ENCODE peak calls at places on chromosomes 5 and 9, in seven cellular contexts. C is upper lobe of left lung, O is suprapubic skin, G is tibial nerve, K is stomach, R is GM12878, X is breast epithelium. P is an unnamed sample.

GRCh38 chr5:140106805-140107311 is 7.1 kb upstream of the PURA start:
- DNase-seq in C (no peak), O (no peak), G (no peak), K (no peak), R (no peak), X (no peak), P (no peak)

GRCh38 chr5:154370730-154371334 is 75.0 kb upstream of the SAP30L start:
- DNase-seq in C (no peak), O (no peak), G (no peak), K (no peak), R (no peak), X (no peak), P (no peak)

GRCh38 chr5:26669523-26669922 is 368.9 kb downstream of the CDH9 start:
- DNase-seq in C (no peak), O (no peak), G (no peak), K (no peak), R (no peak), X (no peak), P (no peak)

GRCh38 chr5:159444441-159445082 is 114.3 kb upstream of the IL12B start:
- DNase-seq in C (no peak), O (no peak), G (peak), K (no peak), R (no peak), X (no peak), P (no peak)

GRCh38 chr9:32707326-32707725 is 71.9 kb upstream of the TAF1L start:
- DNase-seq in C (no peak), O (no peak), G (no peak), K (no peak), R (no peak), X (no peak), P (no peak)

GRCh38 chr9:127916665-127917581 is at the start of gene ST6GALNAC4:
- DNase-seq in C (peak), O (peak), G (peak), K (peak), R (no peak), X (peak), P (peak)

GRCh38 chr5:16913187-16913839 is 22.8 kb downstream of the MYO10 start:
- DNase-seq in C (no peak), O (no peak), G (no peak), K (peak), R (no peak), X (peak), P (no peak)

GRCh38 chr5:173767580-173768266 is 120.4 kb upstream of the CPEB4 start:
- DNase-seq in C (no peak), O (no peak), G (no peak), K (peak), R (no peak), X (peak), P (no peak)

GRCh38 chr5:72353046-72353445 is 32.9 kb downstream of the PTCD2 start:
- DNase-seq in C (no peak), O (no peak), G (no peak), K (no peak), R (no peak), X (no peak), P (no peak)

GRCh38 chr5:98975682-98976407 is 47.0 kb upstream of the CHD1 start:
- DNase-seq in C (no peak), O (no peak), G (no peak), K (no peak), R (peak), X (no peak), P (no peak)

GRCh38 chr9:92404437-92404836 is at the start of gene OGN:
- DNase-seq in C (no peak), O (no peak), G (no peak), K (no peak), R (no peak), X (no peak), P (no peak)

GRCh38 chr9:8521112-8521511 is 721.5 kb upstream of the DMAC1 start:
- DNase-seq in C (no peak), O (no peak), G (no peak), K (no peak), R (no peak), X (no peak), P (no peak)

GRCh38 chr5:154740483-154740882 is 14.7 kb upstream of the LARP1 start:
- DNase-seq in C (no peak), O (no peak), G (no peak), K (peak), R (no peak), X (no peak), P (no peak)

GRCh38 chr9:35510745-35511428 is 21.0 kb downstream of the RUSC2 start:
- DNase-seq in C (peak), O (peak), G (peak), K (peak), R (no peak), X (peak), P (no peak)

GRCh38 chr5:125295405-125295872 is 549.0 kb upstream of the ZNF608 start:
- DNase-seq in C (no peak), O (no peak), G (no peak), K (no peak), R (no peak), X (no peak), P (no peak)

GRCh38 chr5:135249658-135250057 is 149.4 kb downstream of the MACROH2A1 start:
- DNase-seq in C (no peak), O (peak), G (no peak), K (peak), R (no peak), X (no peak), P (peak)

GRCh38 chr5:38535281-38535750 is 21.1 kb downstream of the LIFR start:
- DNase-seq in C (no peak), O (no peak), G (no peak), K (no peak), R (no peak), X (no peak), P (no peak)

GRCh38 chr5:65059681-65060598 is 291.2 kb downstream of the CWC27 start:
- DNase-seq in C (no peak), O (no peak), G (no peak), K (no peak), R (peak), X (no peak), P (peak)

GRCh38 chr9:131728961-131729360 is 10.9 kb downstream of the RAPGEF1 start:
- DNase-seq in C (peak), O (no peak), G (no peak), K (no peak), R (no peak), X (no peak), P (no peak)

GRCh38 chr5:159135896-159136531 is 36.3 kb upstream of the EBF1 start:
- DNase-seq in C (no peak), O (no peak), G (no peak), K (no peak), R (no peak), X (no peak), P (no peak)

GRCh38 chr9:33908749-33909148 is 91.8 kb downstream of the UBE2R2 start:
- DNase-seq in C (no peak), O (no peak), G (no peak), K (no peak), R (no peak), X (no peak), P (no peak)

GRCh38 chr9:97431549-97432143 is 19.8 kb downstream of the TDRD7 start:
- DNase-seq in C (no peak), O (no peak), G (no peak), K (no peak), R (no peak), X (no peak), P (peak)

GRCh38 chr9:127742435-127743088 is 7.5 kb upstream of the TOR2A start:
- DNase-seq in C (peak), O (peak), G (no peak), K (peak), R (no peak), X (no peak), P (no peak)

GRCh38 chr9:135797507-135798302 is 95.7 kb downstream of the KCNT1 start:
- DNase-seq in C (no peak), O (no peak), G (no peak), K (peak), R (no peak), X (no peak), P (no peak)

GRCh38 chr5:151155777-151156731 is 1.5 kb downstream of the ANXA6 start:
- DNase-seq in C (no peak), O (no peak), G (no peak), K (no peak), R (no peak), X (no peak), P (no peak)

GRCh38 chr5:34030058-34030457 is 13.0 kb downstream of the C1QTNF3 start:
- DNase-seq in C (no peak), O (no peak), G (no peak), K (no peak), R (no peak), X (no peak), P (no peak)

GRCh38 chr5:939368-939767 is 46.7 kb downstream of the TRIP13 start:
- DNase-seq in C (no peak), O (no peak), G (no peak), K (no peak), R (no peak), X (no peak), P (no peak)

GRCh38 chr5:146719179-146719578 is 159.4 kb downstream of the PPP2R2B start:
- DNase-seq in C (no peak), O (no peak), G (no peak), K (no peak), R (no peak), X (no peak), P (no peak)

DNA sequence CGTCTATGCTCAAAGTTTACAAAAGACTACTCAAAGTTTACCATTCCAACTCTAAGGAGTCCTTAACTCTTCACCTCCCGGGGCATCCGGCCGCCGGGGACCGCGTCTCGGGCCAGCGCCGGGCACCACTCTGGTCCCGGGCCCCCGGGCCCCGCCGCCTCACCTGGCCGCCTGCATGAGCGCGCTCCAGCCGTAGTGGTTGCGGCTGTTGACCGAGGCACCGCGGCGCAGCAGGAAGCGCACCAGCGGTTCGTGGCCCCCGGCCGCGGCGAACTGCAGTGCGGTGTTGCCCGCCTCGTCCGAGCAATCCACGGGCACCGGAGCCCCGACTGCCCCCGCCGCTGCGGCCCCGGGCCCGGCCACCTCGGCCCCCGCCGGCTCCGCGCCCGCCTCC is 388 bp downstream of the ANKS6 start:
- DNase-seq in C (no peak), O (no peak), G (no peak), K (peak), R (no peak), X (peak), P (no peak)
- TF ChIP-seq POLR2A in C (no peak), O (no peak), G (no peak), K (no peak), R (no peak), X (no peak), P (no peak)

DNA sequence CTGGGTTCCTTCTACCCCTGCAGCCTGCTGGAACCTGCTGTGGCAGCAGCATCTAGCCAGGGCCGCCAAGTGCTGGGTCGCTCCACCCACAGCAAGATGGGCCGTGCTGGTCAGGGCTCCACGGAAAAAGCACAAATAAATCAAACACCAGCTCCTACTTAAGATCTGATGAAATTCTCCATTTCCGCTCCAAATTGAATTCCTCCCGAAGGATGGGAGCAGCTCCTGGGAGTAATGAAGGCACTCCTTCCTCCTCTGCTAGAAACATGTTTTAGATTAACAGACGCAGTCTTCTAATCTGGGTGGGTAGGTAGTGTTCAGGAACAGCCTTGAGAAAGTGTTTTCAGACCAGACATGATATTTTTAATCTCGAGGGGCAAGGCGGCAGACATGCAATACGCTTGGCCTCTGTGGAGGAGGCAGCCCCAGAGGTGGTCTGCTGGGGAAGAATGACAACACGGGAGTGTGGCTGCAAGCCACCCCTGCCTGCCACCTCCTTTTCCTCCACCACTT is 194.0 kb downstream of the AOPEP start:
- DNase-seq in C (peak), O (no peak), G (peak), K (no peak), R (no peak), X (no peak), P (no peak)
- TF ChIP-seq POLR2A in C (no peak), O (no peak), G (no peak), K (no peak), R (no peak), X (no peak), P (no peak)

GRCh38 chr5:44809215-44809955 is 638 bp downstream of the MRPS30 start:
- DNase-seq in C (peak), O (peak), G (peak), K (peak), R (no peak), X (peak), P (no peak)
- TF ChIP-seq POLR2A in C (no peak), O (no peak), G (no peak), K (no peak), R (peak), X (no peak), P (no peak)

DNA sequence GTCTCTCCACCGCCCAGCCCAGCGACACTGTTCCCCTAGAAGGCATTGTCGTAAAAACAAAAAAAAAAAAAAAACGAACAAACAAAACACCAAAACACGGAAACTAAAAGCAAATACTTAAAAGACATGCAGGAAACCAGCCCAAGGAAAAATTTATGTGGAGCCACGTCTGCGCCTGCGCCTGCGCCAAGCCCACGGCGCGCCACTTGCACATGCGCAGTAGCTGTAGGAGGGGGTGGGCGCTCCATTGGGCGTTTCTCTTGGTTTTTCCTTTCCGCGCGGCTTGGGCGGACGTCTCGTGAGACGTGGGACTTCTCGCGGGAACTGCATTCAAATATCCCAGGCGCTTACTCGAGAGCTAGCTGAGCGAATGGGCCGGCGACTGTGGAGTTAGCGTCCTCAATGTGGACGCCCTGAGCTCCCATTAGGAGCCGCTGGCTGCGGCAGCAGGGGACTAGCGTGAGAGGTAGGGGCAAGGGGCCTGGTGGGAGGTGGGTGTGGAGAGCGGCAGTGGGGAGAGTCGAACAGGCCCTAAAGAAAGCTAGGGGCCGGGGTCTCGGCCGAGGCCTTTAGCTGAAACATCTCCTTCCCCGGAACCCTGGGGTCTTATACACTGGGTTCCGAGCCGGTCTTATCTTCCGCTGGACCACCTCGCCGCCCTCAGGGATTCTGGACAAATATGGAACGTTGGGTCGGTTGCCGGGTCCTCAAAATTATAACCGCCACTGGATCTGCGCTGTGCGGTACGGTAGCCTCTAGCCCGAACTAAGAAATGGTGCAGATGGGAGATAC is at the start of gene SPDL1:
- DNase-seq in C (peak), O (peak), G (peak), K (peak), R (peak), X (peak), P (peak)
- TF ChIP-seq POLR2A in C (no peak), O (peak), G (no peak), K (no peak), R (peak), X (no peak), P (no peak)

GRCh38 chr5:73940026-73940425 is 314.0 kb downstream of the ARHGEF28 start:
- DNase-seq in C (no peak), O (no peak), G (no peak), K (no peak), R (no peak), X (no peak), P (peak)

GRCh38 chr5:73939535-73939934 is 313.5 kb downstream of the ARHGEF28 start:
- DNase-seq in C (no peak), O (no peak), G (no peak), K (no peak), R (no peak), X (peak), P (no peak)

GRCh38 chr5:73938938-73939320 is 312.9 kb downstream of the ARHGEF28 start:
- DNase-seq in C (no peak), O (no peak), G (no peak), K (no peak), R (no peak), X (no peak), P (peak)

GRCh38 chr5:73940747-73941146 is 314.8 kb downstream of the ARHGEF28 start:
- DNase-seq in C (no peak), O (no peak), G (no peak), K (no peak), R (no peak), X (no peak), P (peak)

GRCh38 chr5:73938280-73938937 is 312.4 kb downstream of the ARHGEF28 start:
- DNase-seq in C (no peak), O (no peak), G (no peak), K (no peak), R (no peak), X (peak), P (peak)
- TF ChIP-seq POLR2A in C (no peak), O (no peak), G (no peak), K (no peak), R (no peak), X (no peak), P (no peak)

GRCh38 chr5:56083286-56083854 is 88.6 kb upstream of the IL6ST start:
- DNase-seq in C (no peak), O (no peak), G (no peak), K (no peak), R (no peak), X (no peak), P (no peak)
- TF ChIP-seq POLR2A in C (no peak), O (no peak), G (no peak), K (no peak), R (no peak), X (no peak), P (no peak)